ENCODE peak calls at places on chromosomes 2 and 18, in nine cellular contexts. One of them, this sample, is unnamed.

GRCh38 chr18:6994719-6995430 is 122.7 kb downstream of the LAMA1 start:
- DNase-seq in colonic mucosa: no peak
- DNase-seq in RWPE1: peak; percentile 69
- DNase-seq in fibroblast of pulmonary artery: no peak
- DNase-seq in upper lobe of right lung: no peak
- DNase-seq in neural crest cell: no peak
- DNase-seq in cardiac fibroblast: no peak
- DNase-seq in esophagus squamous epithelium: no peak
- DNase-seq in AG10803: peak; percentile 39
- DNase-seq in this sample: no peak

GRCh38 chr18:43914017-43914416 is 636.7 kb upstream of the SYT4 start:
- DNase-seq in colonic mucosa: no peak
- DNase-seq in RWPE1: no peak
- DNase-seq in fibroblast of pulmonary artery: no peak
- DNase-seq in upper lobe of right lung: no peak
- DNase-seq in neural crest cell: no peak
- DNase-seq in cardiac fibroblast: no peak
- DNase-seq in esophagus squamous epithelium: no peak
- DNase-seq in AG10803: no peak
- DNase-seq in this sample: no peak

GRCh38 chr2:47072728-47073191 is 82.3 kb downstream of the STPG4 start:
- DNase-seq in colonic mucosa: peak; percentile 44
- DNase-seq in RWPE1: no peak
- DNase-seq in fibroblast of pulmonary artery: no peak
- DNase-seq in upper lobe of right lung: peak; percentile 83
- DNase-seq in neural crest cell: no peak
- DNase-seq in cardiac fibroblast: no peak
- DNase-seq in esophagus squamous epithelium: no peak
- DNase-seq in AG10803: no peak
- DNase-seq in this sample: no peak

GRCh38 chr2:172179045-172179742 is 76.5 kb upstream of the DLX2 start:
- DNase-seq in colonic mucosa: peak; percentile 69
- DNase-seq in RWPE1: peak; percentile 54
- DNase-seq in fibroblast of pulmonary artery: no peak
- DNase-seq in upper lobe of right lung: no peak
- DNase-seq in neural crest cell: no peak
- DNase-seq in cardiac fibroblast: no peak
- DNase-seq in esophagus squamous epithelium: no peak
- DNase-seq in AG10803: peak; percentile 20
- DNase-seq in this sample: no peak

GRCh38 chr2:144553379-144553778 is 33.5 kb upstream of the ZEB2 start:
- DNase-seq in colonic mucosa: no peak
- DNase-seq in RWPE1: peak; percentile 58
- DNase-seq in fibroblast of pulmonary artery: peak; percentile 87
- DNase-seq in upper lobe of right lung: no peak
- DNase-seq in neural crest cell: no peak
- DNase-seq in cardiac fibroblast: peak; percentile 97
- DNase-seq in esophagus squamous epithelium: no peak
- DNase-seq in AG10803: peak; percentile 62
- DNase-seq in this sample: no peak

GRCh38 chr2:159497256-159497655 is 119.1 kb downstream of the BAZ2B start:
- DNase-seq in colonic mucosa: peak; percentile 34
- DNase-seq in RWPE1: peak; percentile 84
- DNase-seq in fibroblast of pulmonary artery: peak; percentile 93
- DNase-seq in upper lobe of right lung: no peak
- DNase-seq in neural crest cell: no peak
- DNase-seq in cardiac fibroblast: peak; percentile 93
- DNase-seq in esophagus squamous epithelium: no peak
- DNase-seq in AG10803: peak; percentile 79
- DNase-seq in this sample: no peak

GRCh38 chr2:109218087-109218791 is 89.2 kb downstream of the SH3RF3 start:
- DNase-seq in colonic mucosa: no peak
- DNase-seq in RWPE1: no peak
- DNase-seq in fibroblast of pulmonary artery: no peak
- DNase-seq in upper lobe of right lung: no peak
- DNase-seq in neural crest cell: no peak
- DNase-seq in cardiac fibroblast: no peak
- DNase-seq in esophagus squamous epithelium: no peak
- DNase-seq in AG10803: peak; percentile 22
- DNase-seq in this sample: no peak

GRCh38 chr2:28752608-28752984 is 966 bp downstream of the PPP1CB start:
- DNase-seq in colonic mucosa: no peak
- DNase-seq in RWPE1: no peak
- DNase-seq in fibroblast of pulmonary artery: no peak
- DNase-seq in upper lobe of right lung: no peak
- DNase-seq in neural crest cell: no peak
- DNase-seq in cardiac fibroblast: no peak
- DNase-seq in esophagus squamous epithelium: no peak
- DNase-seq in AG10803: no peak
- DNase-seq in this sample: no peak

GRCh38 chr2:15827001-15827400 is 113.3 kb upstream of the MYCN start:
- DNase-seq in colonic mucosa: no peak
- DNase-seq in RWPE1: no peak
- DNase-seq in fibroblast of pulmonary artery: no peak
- DNase-seq in upper lobe of right lung: no peak
- DNase-seq in neural crest cell: no peak
- DNase-seq in cardiac fibroblast: no peak
- DNase-seq in esophagus squamous epithelium: no peak
- DNase-seq in AG10803: no peak
- DNase-seq in this sample: no peak

GRCh38 chr2:148565272-148565894 is 79.2 kb upstream of the EPC2 start:
- DNase-seq in colonic mucosa: no peak
- DNase-seq in RWPE1: no peak
- DNase-seq in fibroblast of pulmonary artery: peak; percentile 17
- DNase-seq in upper lobe of right lung: no peak
- DNase-seq in neural crest cell: no peak
- DNase-seq in cardiac fibroblast: peak; percentile 12
- DNase-seq in esophagus squamous epithelium: no peak
- DNase-seq in AG10803: no peak
- DNase-seq in this sample: no peak

GRCh38 chr2:20619624-20620024 is 31.3 kb downstream of the HS1BP3 start:
- DNase-seq in colonic mucosa: no peak
- DNase-seq in RWPE1: no peak
- DNase-seq in fibroblast of pulmonary artery: no peak
- DNase-seq in upper lobe of right lung: peak; percentile 49
- DNase-seq in neural crest cell: no peak
- DNase-seq in cardiac fibroblast: no peak
- DNase-seq in esophagus squamous epithelium: no peak
- DNase-seq in AG10803: no peak
- DNase-seq in this sample: peak; percentile 14

GRCh38 chr2:126761981-126762878 is 106.3 kb downstream of the GYPC start:
- DNase-seq in colonic mucosa: no peak
- DNase-seq in RWPE1: no peak
- DNase-seq in fibroblast of pulmonary artery: no peak
- DNase-seq in upper lobe of right lung: peak; percentile 78
- DNase-seq in neural crest cell: no peak
- DNase-seq in cardiac fibroblast: no peak
- DNase-seq in esophagus squamous epithelium: no peak
- DNase-seq in AG10803: no peak
- DNase-seq in this sample: no peak

GRCh38 chr2:88074854-88075292 is 7.2 kb downstream of the SMYD1 start:
- DNase-seq in colonic mucosa: no peak
- DNase-seq in RWPE1: peak; percentile 47
- DNase-seq in fibroblast of pulmonary artery: peak; percentile 39
- DNase-seq in upper lobe of right lung: no peak
- DNase-seq in neural crest cell: no peak
- DNase-seq in cardiac fibroblast: peak; percentile 66
- DNase-seq in esophagus squamous epithelium: no peak
- DNase-seq in AG10803: peak; percentile 95
- DNase-seq in this sample: no peak

GRCh38 chr2:102235491-102235890 is 48.7 kb downstream of the IL1RL2 start:
- DNase-seq in colonic mucosa: no peak
- DNase-seq in RWPE1: no peak
- DNase-seq in fibroblast of pulmonary artery: peak; percentile 53
- DNase-seq in upper lobe of right lung: no peak
- DNase-seq in neural crest cell: no peak
- DNase-seq in cardiac fibroblast: peak; percentile 40
- DNase-seq in esophagus squamous epithelium: no peak
- DNase-seq in AG10803: no peak
- DNase-seq in this sample: no peak

GRCh38 chr18:13381907-13382682 is 163.5 kb downstream of the LDLRAD4 start:
- DNase-seq in colonic mucosa: peak; percentile 55
- DNase-seq in RWPE1: no peak
- DNase-seq in fibroblast of pulmonary artery: peak; percentile 76
- DNase-seq in upper lobe of right lung: peak; percentile 78
- DNase-seq in neural crest cell: no peak
- DNase-seq in cardiac fibroblast: peak; percentile 64
- DNase-seq in esophagus squamous epithelium: peak; percentile 6
- DNase-seq in AG10803: peak; percentile 86
- DNase-seq in this sample: no peak

GRCh38 chr2:211512746-211513145 is 956.3 kb downstream of the CPS1 start:
- DNase-seq in colonic mucosa: no peak
- DNase-seq in RWPE1: no peak
- DNase-seq in fibroblast of pulmonary artery: no peak
- DNase-seq in upper lobe of right lung: no peak
- DNase-seq in neural crest cell: no peak
- DNase-seq in cardiac fibroblast: no peak
- DNase-seq in esophagus squamous epithelium: no peak
- DNase-seq in AG10803: no peak
- DNase-seq in this sample: no peak

GRCh38 chr2:152176113-152176714 is 651 bp upstream of the STAM2 start:
- DNase-seq in colonic mucosa: no peak
- DNase-seq in RWPE1: peak; percentile 45
- DNase-seq in fibroblast of pulmonary artery: peak; percentile 39
- DNase-seq in upper lobe of right lung: no peak
- DNase-seq in neural crest cell: no peak
- DNase-seq in cardiac fibroblast: peak; percentile 46
- DNase-seq in esophagus squamous epithelium: no peak
- DNase-seq in AG10803: peak; percentile 22
- DNase-seq in this sample: no peak
- TF ChIP-seq CTCF in colonic mucosa: no peak
- TF ChIP-seq CTCF in RWPE1: peak; percentile 53
- TF ChIP-seq CTCF in fibroblast of pulmonary artery: no peak
- TF ChIP-seq CTCF in upper lobe of right lung: no peak
- TF ChIP-seq CTCF in neural crest cell: no peak
- TF ChIP-seq CTCF in cardiac fibroblast: no peak
- TF ChIP-seq CTCF in esophagus squamous epithelium: no peak
- TF ChIP-seq CTCF in AG10803: no peak
- TF ChIP-seq CTCF in this sample: peak; percentile 62

DNA sequence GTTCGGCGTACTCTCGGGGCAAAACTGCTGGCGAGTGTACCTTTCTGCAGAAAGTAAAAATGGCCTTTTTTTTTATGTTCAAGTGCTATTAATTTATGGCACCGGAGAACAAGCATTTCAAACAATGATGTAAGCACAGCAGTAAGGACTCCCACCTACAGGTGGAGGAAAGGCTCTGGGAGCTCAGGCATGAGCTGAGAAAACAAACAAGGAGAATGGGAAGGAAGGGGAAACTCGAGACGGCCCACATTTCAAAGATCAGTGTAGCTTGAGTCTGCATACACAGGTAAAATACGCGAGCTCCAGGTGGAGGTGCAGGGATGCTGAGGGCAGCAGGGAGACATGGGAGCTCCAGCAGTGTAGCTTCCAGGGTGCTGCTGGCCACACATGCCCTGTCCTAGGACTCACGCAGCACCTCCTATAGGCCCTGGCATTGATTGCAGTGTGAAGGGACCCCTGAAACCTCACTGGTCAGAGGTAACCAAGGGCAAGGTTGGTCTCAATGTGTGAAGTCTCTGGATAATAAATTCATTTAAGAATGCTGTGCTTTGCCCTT is 362.8 kb upstream of the HS6ST1 start:
- DNase-seq in colonic mucosa: peak; percentile 4
- DNase-seq in RWPE1: no peak
- DNase-seq in fibroblast of pulmonary artery: no peak
- DNase-seq in upper lobe of right lung: no peak
- DNase-seq in neural crest cell: no peak
- DNase-seq in cardiac fibroblast: no peak
- DNase-seq in esophagus squamous epithelium: no peak
- DNase-seq in AG10803: no peak
- DNase-seq in this sample: no peak
- TF ChIP-seq CTCF in colonic mucosa: no peak
- TF ChIP-seq CTCF in RWPE1: no peak
- TF ChIP-seq CTCF in fibroblast of pulmonary artery: no peak
- TF ChIP-seq CTCF in upper lobe of right lung: no peak
- TF ChIP-seq CTCF in neural crest cell: peak; percentile 12
- TF ChIP-seq CTCF in cardiac fibroblast: no peak
- TF ChIP-seq CTCF in esophagus squamous epithelium: no peak
- TF ChIP-seq CTCF in AG10803: no peak
- TF ChIP-seq CTCF in this sample: no peak

GRCh38 chr2:142285480-142285879 is 154.7 kb upstream of the LRP1B start:
- DNase-seq in colonic mucosa: no peak
- DNase-seq in RWPE1: no peak
- DNase-seq in fibroblast of pulmonary artery: no peak
- DNase-seq in upper lobe of right lung: no peak
- DNase-seq in neural crest cell: no peak
- DNase-seq in cardiac fibroblast: no peak
- DNase-seq in esophagus squamous epithelium: no peak
- DNase-seq in AG10803: no peak
- DNase-seq in this sample: no peak

GRCh38 chr2:142290931-142291330 is 160.1 kb upstream of the LRP1B start:
- DNase-seq in colonic mucosa: no peak
- DNase-seq in RWPE1: no peak
- DNase-seq in fibroblast of pulmonary artery: peak; percentile 5
- DNase-seq in upper lobe of right lung: no peak
- DNase-seq in neural crest cell: no peak
- DNase-seq in cardiac fibroblast: peak; percentile 2
- DNase-seq in esophagus squamous epithelium: no peak
- DNase-seq in AG10803: no peak
- DNase-seq in this sample: no peak

GRCh38 chr2:142291964-142292363 is 161.1 kb upstream of the LRP1B start:
- DNase-seq in colonic mucosa: no peak
- DNase-seq in RWPE1: peak; percentile 45
- DNase-seq in fibroblast of pulmonary artery: no peak
- DNase-seq in upper lobe of right lung: no peak
- DNase-seq in neural crest cell: no peak
- DNase-seq in cardiac fibroblast: no peak
- DNase-seq in esophagus squamous epithelium: no peak
- DNase-seq in AG10803: peak; percentile 3
- DNase-seq in this sample: no peak

GRCh38 chr2:142280846-142281245 is 150.0 kb upstream of the LRP1B start:
- DNase-seq in colonic mucosa: no peak
- DNase-seq in RWPE1: no peak
- DNase-seq in fibroblast of pulmonary artery: no peak
- DNase-seq in upper lobe of right lung: no peak
- DNase-seq in neural crest cell: no peak
- DNase-seq in cardiac fibroblast: no peak
- DNase-seq in esophagus squamous epithelium: no peak
- DNase-seq in AG10803: no peak
- DNase-seq in this sample: no peak

DNA sequence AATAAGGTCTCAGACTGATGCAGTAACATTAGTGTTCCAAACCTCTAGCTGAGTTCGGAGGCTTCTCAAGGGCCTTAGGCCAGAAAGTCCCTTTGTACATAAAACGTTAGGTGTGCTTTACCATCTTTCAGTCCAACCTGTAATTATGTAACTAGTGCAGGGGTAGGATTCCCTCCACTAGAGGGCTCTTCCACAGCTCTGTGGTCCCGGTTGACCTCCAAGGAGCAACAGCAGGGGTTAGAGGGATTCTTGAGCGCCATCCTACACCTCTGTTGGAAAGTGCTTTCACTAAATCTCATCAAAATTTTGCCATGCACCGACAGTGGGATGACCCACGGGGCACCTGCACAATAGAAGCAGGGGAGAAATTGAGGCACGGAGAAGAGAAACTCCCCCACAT is 155.8 kb upstream of the LRP1B start:
- DNase-seq in colonic mucosa: no peak
- DNase-seq in RWPE1: peak; percentile 21
- DNase-seq in fibroblast of pulmonary artery: no peak
- DNase-seq in upper lobe of right lung: no peak
- DNase-seq in neural crest cell: peak; percentile 5
- DNase-seq in cardiac fibroblast: no peak
- DNase-seq in esophagus squamous epithelium: no peak
- DNase-seq in AG10803: no peak
- DNase-seq in this sample: no peak
- TF ChIP-seq CTCF in colonic mucosa: peak; percentile 17
- TF ChIP-seq CTCF in RWPE1: no peak
- TF ChIP-seq CTCF in fibroblast of pulmonary artery: peak; percentile 19
- TF ChIP-seq CTCF in upper lobe of right lung: no peak
- TF ChIP-seq CTCF in neural crest cell: peak; percentile 60
- TF ChIP-seq CTCF in cardiac fibroblast: no peak
- TF ChIP-seq CTCF in esophagus squamous epithelium: no peak
- TF ChIP-seq CTCF in AG10803: no peak
- TF ChIP-seq CTCF in this sample: peak; percentile 56

GRCh38 chr2:141399270-141399669 is 731.5 kb downstream of the LRP1B start:
- DNase-seq in colonic mucosa: no peak
- DNase-seq in RWPE1: no peak
- DNase-seq in fibroblast of pulmonary artery: peak; percentile 43
- DNase-seq in upper lobe of right lung: no peak
- DNase-seq in neural crest cell: no peak
- DNase-seq in cardiac fibroblast: peak; percentile 12
- DNase-seq in esophagus squamous epithelium: no peak
- DNase-seq in AG10803: no peak
- DNase-seq in this sample: no peak
- TF ChIP-seq CTCF in colonic mucosa: no peak
- TF ChIP-seq CTCF in RWPE1: no peak
- TF ChIP-seq CTCF in fibroblast of pulmonary artery: peak; percentile 65
- TF ChIP-seq CTCF in upper lobe of right lung: no peak
- TF ChIP-seq CTCF in neural crest cell: peak; percentile 67
- TF ChIP-seq CTCF in cardiac fibroblast: peak; percentile 24
- TF ChIP-seq CTCF in esophagus squamous epithelium: no peak
- TF ChIP-seq CTCF in AG10803: peak; percentile 52
- TF ChIP-seq CTCF in this sample: peak; percentile 62